ENCODE peak calls at places on chromosome 3, in five cellular contexts. One of them, this sample, is unnamed.
A peak's percentile ranks its signal among the peaks of the same experiment; 100 is the strongest.

GRCh38 chr3:184687363-184688049 is 24.4 kb downstream of the MAGEF1 start:
- DNase-seq in NCI-H1092: no peak
- DNase-seq in posterior cingulate gyrus: no peak
- DNase-seq in renal cortical epithelial cell: no peak
- DNase-seq in NCI-H460: no peak
- DNase-seq in this sample: no peak

GRCh38 chr3:129933471-129933870 is 40.0 kb upstream of the TMCC1 start:
- DNase-seq in renal cortical epithelial cell: no peak
- DNase-seq in posterior cingulate gyrus: no peak
- DNase-seq in NCI-H1092: no peak
- DNase-seq in NCI-H460: no peak
- DNase-seq in this sample: no peak

GRCh38 chr3:147419062-147419701 is 10.0 kb downstream of the ZIC1 start:
- DNase-seq in renal cortical epithelial cell: no peak
- DNase-seq in posterior cingulate gyrus: peak; percentile 90
- DNase-seq in NCI-H460: no peak
- DNase-seq in NCI-H1092: no peak
- DNase-seq in this sample: no peak

GRCh38 chr3:105402287-105402801 is 35.6 kb downstream of the ALCAM start:
- DNase-seq in NCI-H460: no peak
- DNase-seq in renal cortical epithelial cell: peak; percentile 89
- DNase-seq in posterior cingulate gyrus: no peak
- DNase-seq in NCI-H1092: no peak
- DNase-seq in this sample: peak; percentile 33

GRCh38 chr3:54859204-54859603 is 68.7 kb downstream of the LRTM1 start:
- DNase-seq in NCI-H460: no peak
- DNase-seq in renal cortical epithelial cell: peak; percentile 93
- DNase-seq in NCI-H1092: no peak
- DNase-seq in posterior cingulate gyrus: no peak
- DNase-seq in this sample: peak; percentile 86

GRCh38 chr3:99330281-99330680 is 308.1 kb upstream of the COL8A1 start:
- DNase-seq in posterior cingulate gyrus: no peak
- DNase-seq in renal cortical epithelial cell: no peak
- DNase-seq in NCI-H1092: no peak
- DNase-seq in NCI-H460: no peak
- DNase-seq in this sample: no peak

GRCh38 chr3:184551103-184551502 is 10.5 kb upstream of the EPHB3 start:
- DNase-seq in NCI-H1092: no peak
- DNase-seq in renal cortical epithelial cell: no peak
- DNase-seq in NCI-H460: no peak
- DNase-seq in posterior cingulate gyrus: no peak
- DNase-seq in this sample: no peak

GRCh38 chr3:113441051-113441770 is at the start of gene CFAP44:
- DNase-seq in NCI-H460: no peak
- DNase-seq in posterior cingulate gyrus: peak; percentile 64
- DNase-seq in renal cortical epithelial cell: peak; percentile 66
- DNase-seq in NCI-H1092: no peak
- DNase-seq in this sample: peak; percentile 25

GRCh38 chr3:87069963-87070362 is 79.0 kb upstream of the VGLL3 start:
- DNase-seq in NCI-H460: no peak
- DNase-seq in renal cortical epithelial cell: no peak
- DNase-seq in posterior cingulate gyrus: no peak
- DNase-seq in NCI-H1092: no peak
- DNase-seq in this sample: no peak

GRCh38 chr3:71754610-71755253 is 1.1 kb downstream of the GPR27 start:
- DNase-seq in NCI-H1092: no peak
- DNase-seq in renal cortical epithelial cell: no peak
- DNase-seq in posterior cingulate gyrus: no peak
- DNase-seq in NCI-H460: no peak
- DNase-seq in this sample: no peak

GRCh38 chr3:78562318-78562717 is 1205.5 kb downstream of the ROBO1 start:
- DNase-seq in posterior cingulate gyrus: no peak
- DNase-seq in NCI-H1092: no peak
- DNase-seq in renal cortical epithelial cell: no peak
- DNase-seq in NCI-H460: no peak
- DNase-seq in this sample: no peak

GRCh38 chr3:16140116-16140893 is 34.2 kb upstream of the GALNT15 start:
- DNase-seq in posterior cingulate gyrus: no peak
- DNase-seq in NCI-H1092: no peak
- DNase-seq in renal cortical epithelial cell: peak; percentile 97
- DNase-seq in NCI-H460: no peak
- DNase-seq in this sample: peak; percentile 79